ENCODE peak calls at places on chromosomes 1 and 21, in seven cellular contexts. X is neural progenitor cell, F is GM23248, U is SJSA1, S is IMR-90, V is right cardiac atrium, W is upper lobe of right lung. R is an unnamed sample.
A peak's percentile ranks its signal among the peaks of the same experiment; 100 is the strongest.

GRCh38 chr1:64950284-64950809 is 16.0 kb downstream of the JAK1 start:
- DNase-seq in V (no peak), F (no peak), X (no peak), U (no peak), W (no peak), S (no peak), R (no peak)

GRCh38 chr1:167057297-167057688 is 32.9 kb downstream of the GPA33 start:
- DNase-seq in U (peak; percentile 60), X (peak; percentile 82), F (peak; percentile 29), W (no peak), V (no peak), S (peak; percentile 9), R (peak; percentile 75)

GRCh38 chr1:109832935-109833334 is 69.2 kb upstream of the EPS8L3 start:
- DNase-seq in F (no peak), W (no peak), V (no peak), S (no peak), U (no peak), X (no peak), R (no peak)

GRCh38 chr1:27607239-27607804 is 3.4 kb upstream of the AHDC1 start:
- DNase-seq in X (peak; percentile 95), F (no peak), U (no peak), W (no peak), S (no peak), V (no peak), R (no peak)

GRCh38 chr1:175839678-175840669 is 96.6 kb upstream of the TNR start:
- DNase-seq in W (no peak), S (no peak), U (no peak), F (no peak), V (no peak), X (no peak), R (no peak)

GRCh38 chr1:231107600-231108326 is 54.1 kb upstream of the TRIM67 start:
- DNase-seq in V (no peak), W (no peak), X (no peak), U (no peak), F (no peak), S (no peak), R (no peak)

GRCh38 chr1:23555949-23556640 is 3.2 kb downstream of the ID3 start:
- DNase-seq in U (peak; percentile 80), W (no peak), F (peak; percentile 90), V (no peak), S (peak; percentile 86), X (peak; percentile 63), R (peak; percentile 68)

GRCh38 chr1:9780554-9781110 is 43.1 kb downstream of the CLSTN1 start:
- DNase-seq in U (no peak), X (no peak), S (no peak), V (no peak), W (no peak), F (no peak), R (peak; percentile 30)

GRCh38 chr21:33540711-33541104 is 1.2 kb downstream of the GART start:
- DNase-seq in X (no peak), W (no peak), U (no peak), S (no peak), F (no peak), V (no peak), R (no peak)

GRCh38 chr1:31414692-31415370 is 1.8 kb downstream of the SERINC2 start:
- DNase-seq in V (no peak), F (peak; percentile 43), X (no peak), W (no peak), S (no peak), U (no peak), R (no peak)
- H3K4me3 ChIP-seq in V (no peak overlapping the region), F (peak overlapping the region; percentile 88), X (peak overlapping the region; percentile 91), W (no peak overlapping the region), S (peak overlapping the region; percentile 89), U (peak overlapping the region; percentile 86), R (no peak overlapping the region)

DNA sequence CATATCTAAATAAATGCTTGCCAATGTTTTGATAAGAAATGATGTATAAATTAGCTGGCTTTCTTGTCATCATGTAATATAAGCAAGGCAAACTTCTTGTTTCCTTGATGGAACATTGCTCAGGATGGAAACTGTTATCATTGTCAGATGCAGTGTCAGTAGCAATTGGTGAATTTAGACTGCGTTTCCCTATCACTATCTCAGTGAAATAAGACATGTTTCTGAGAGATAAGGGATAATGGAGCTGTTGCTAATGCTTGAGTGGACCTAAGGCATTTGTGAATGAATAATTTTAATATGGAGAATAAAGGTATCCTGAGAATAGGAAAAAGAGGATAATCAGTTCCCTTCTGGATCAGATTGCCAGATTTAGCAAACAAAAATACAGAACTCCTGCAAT is 160.8 kb downstream of the HLX start:
- DNase-seq in X (no peak), F (no peak), S (no peak), V (no peak), W (no peak), U (no peak), R (no peak)
- H3K4me3 ChIP-seq in X (no peak overlapping the region), F (no peak overlapping the region), S (no peak overlapping the region), V (no peak overlapping the region), W (no peak overlapping the region), U (no peak overlapping the region), R (no peak overlapping the region)

DNA sequence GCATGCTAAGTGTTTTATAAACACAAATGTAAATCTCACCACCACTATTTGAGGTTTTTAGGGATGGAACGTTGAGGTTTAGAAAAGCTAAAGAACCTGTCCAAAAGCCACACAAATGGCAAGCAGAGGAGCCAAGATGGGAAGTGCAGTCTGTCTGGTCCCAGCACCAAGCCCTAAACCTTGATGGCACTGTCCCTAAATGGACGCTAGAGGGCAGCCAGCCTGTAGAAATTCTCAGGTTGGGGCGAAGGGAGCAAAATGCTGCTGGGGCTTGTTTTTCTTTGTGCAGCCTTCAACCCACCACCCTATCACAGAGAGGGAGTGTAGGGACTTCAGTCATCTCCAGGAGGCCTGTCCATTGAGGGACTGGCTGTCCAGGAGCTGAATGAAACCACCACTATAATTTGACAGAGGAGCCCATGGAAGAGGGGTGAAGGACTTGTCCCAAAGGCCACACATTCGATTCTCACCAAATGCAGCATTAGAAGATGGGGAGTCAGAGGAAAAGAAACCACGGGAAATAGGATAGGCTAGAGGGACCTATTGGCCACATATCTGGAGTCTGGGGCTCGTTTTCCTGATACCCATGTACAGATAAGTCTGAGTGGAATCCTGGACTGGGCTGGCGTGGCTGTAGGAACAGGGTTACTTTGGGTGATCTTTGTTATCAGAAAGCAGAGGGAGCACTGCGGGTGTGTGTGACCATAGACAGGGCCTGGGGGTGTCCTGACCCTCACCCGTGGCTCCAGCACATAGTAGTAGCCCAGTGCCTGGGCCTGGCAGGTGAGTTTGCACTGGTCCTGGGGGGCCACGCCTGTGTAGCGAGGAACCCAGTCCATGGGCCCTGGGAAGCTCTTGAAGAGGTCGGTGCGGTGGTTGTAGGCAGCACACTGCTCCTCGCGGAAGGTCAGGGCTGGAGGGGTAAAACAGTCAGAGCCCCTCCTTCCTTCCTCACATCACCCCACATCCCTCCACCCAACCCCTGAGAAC is 6.1 kb downstream of the ADAMTS4 start:
- DNase-seq in U (no peak), V (no peak), X (peak; percentile 81), F (peak; percentile 88), W (no peak), S (peak; percentile 65), R (peak; percentile 86)
- H3K4me3 ChIP-seq in U (no peak overlapping the region), V (no peak overlapping the region), X (no peak overlapping the region), F (no peak overlapping the region), W (no peak overlapping the region), S (no peak overlapping the region), R (no peak overlapping the region)

DNA sequence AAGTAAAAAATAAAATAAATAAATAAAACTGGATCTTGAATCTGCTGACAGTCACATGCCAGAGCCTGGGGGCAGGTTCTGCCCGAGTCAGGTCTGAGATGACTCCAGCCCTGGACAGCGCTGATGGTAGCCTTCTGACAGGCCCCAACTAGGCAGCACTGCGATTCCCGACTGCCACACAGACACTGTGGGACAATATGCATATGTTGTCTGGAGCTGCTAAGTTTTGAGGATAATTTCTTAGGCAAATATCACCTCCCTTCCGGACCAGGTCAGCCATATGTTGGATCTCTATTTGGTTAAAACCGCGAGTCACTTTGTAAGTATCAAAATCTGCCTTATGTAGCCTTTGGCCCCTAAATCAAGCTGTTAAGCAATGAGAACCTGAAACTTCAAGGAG is 20.8 kb upstream of the TRIM17 start:
- DNase-seq in W (no peak), X (no peak), U (no peak), S (no peak), V (no peak), F (no peak), R (no peak)
- H3K4me3 ChIP-seq in W (no peak overlapping the region), X (no peak overlapping the region), U (no peak overlapping the region), S (no peak overlapping the region), V (no peak overlapping the region), F (no peak overlapping the region), R (no peak overlapping the region)

GRCh38 chr1:201093962-201094361 is 18.3 kb downstream of the CACNA1S start:
- DNase-seq in U (no peak), S (no peak), W (no peak), X (no peak), F (no peak), V (no peak), R (no peak)

GRCh38 chr1:201095581-201096531 is 16.4 kb downstream of the CACNA1S start:
- DNase-seq in F (no peak), S (no peak), U (no peak), X (no peak), V (no peak), W (no peak), R (peak; percentile 24)

GRCh38 chr1:201094829-201095228 is 17.4 kb downstream of the CACNA1S start:
- DNase-seq in U (no peak), F (no peak), V (no peak), S (no peak), W (no peak), X (no peak), R (no peak)

GRCh38 chr1:201092738-201093137 is 19.5 kb downstream of the CACNA1S start:
- DNase-seq in V (no peak), F (no peak), W (no peak), S (no peak), U (no peak), X (no peak), R (no peak)

DNA sequence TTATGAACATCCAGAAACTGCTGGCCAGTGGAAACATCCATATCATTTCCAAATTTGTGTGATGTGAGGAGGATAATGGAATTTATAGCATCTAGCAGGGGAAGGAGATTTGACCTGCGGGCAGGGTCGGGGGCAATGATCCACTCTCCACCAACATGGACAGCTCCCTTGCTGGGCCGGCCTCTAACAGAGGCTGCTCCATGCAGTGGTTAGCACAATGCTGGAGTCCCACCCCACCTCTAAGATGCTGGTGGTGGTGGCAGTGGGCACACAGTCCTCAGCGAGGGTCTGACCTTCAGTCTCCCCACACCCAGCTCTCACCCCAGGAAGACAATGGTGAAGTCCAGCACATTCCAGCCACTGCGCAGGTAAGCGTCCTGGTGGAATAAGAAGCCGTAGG is 18.7 kb downstream of the CACNA1S start:
- DNase-seq in X (no peak), W (no peak), V (no peak), S (no peak), F (no peak), U (no peak), R (no peak)
- H3K4me3 ChIP-seq in X (no peak overlapping the region), W (no peak overlapping the region), V (no peak overlapping the region), S (no peak overlapping the region), F (no peak overlapping the region), U (no peak overlapping the region), R (no peak overlapping the region)

DNA sequence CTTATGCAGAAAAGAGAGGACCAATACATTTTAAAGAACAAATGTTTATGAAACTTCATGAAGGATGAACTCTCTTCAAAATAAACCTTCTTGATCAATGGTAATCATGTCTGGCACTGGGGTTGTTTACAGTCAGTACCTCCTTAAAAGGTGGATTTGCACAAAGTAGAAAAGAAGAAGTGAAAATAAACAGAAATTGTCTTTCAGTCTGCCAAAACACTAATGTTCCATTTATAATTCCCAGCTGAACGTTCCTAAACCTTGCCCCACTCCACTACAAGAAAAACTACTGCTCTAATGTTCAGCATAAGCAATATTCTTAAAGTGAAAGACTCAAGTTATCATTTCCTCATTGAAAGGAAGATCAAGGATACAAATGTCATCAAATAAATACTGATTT is 86.2 kb downstream of the EIF4G3 start:
- DNase-seq in W (no peak), F (peak; percentile 16), X (no peak), U (no peak), S (no peak), V (no peak), R (peak; percentile 6)
- H3K4me3 ChIP-seq in W (no peak overlapping the region), F (peak overlapping the region; percentile 53), X (no peak overlapping the region), U (no peak overlapping the region), S (no peak overlapping the region), V (no peak overlapping the region), R (no peak overlapping the region)